ENCODE peak calls at places on chromosome 14, in ten cellular contexts. Z, E, C, J, X, F, N, S, R and B are unnamed samples.

GRCh38 chr14:101360045-101360931 is 201.0 kb upstream of the DIO3 start:
- DNase-seq in Z (no peak), R (no peak), E (no peak), C (peak), N (peak), F (no peak), X (peak), J (no peak), S (no peak), B (no peak)

GRCh38 chr14:54172562-54172961 is 215.9 kb upstream of the BMP4 start:
- DNase-seq in J (no peak), N (no peak), C (no peak), Z (no peak), S (no peak), R (no peak), E (no peak), F (no peak), X (no peak), B (no peak)

GRCh38 chr14:63759454-63759853 is 31.6 kb upstream of the SGPP1 start:
- DNase-seq in X (peak), E (no peak), F (no peak), C (no peak), Z (no peak), J (peak), S (no peak), R (no peak), N (no peak), B (no peak)

GRCh38 chr14:47154276-47154797 is 502.8 kb upstream of the RPL10L start:
- DNase-seq in F (no peak), N (no peak), Z (no peak), X (no peak), C (no peak), S (no peak), R (no peak), E (no peak), J (no peak), B (no peak)

GRCh38 chr14:50475460-50475859 is 56.9 kb downstream of the MAP4K5 start:
- DNase-seq in E (no peak), R (no peak), S (no peak), X (no peak), J (no peak), C (no peak), N (no peak), F (no peak), Z (no peak), B (no peak)

GRCh38 chr14:23049011-23049410 is 7.0 kb downstream of the PSMB11 start:
- DNase-seq in Z (no peak), S (no peak), R (no peak), E (no peak), C (no peak), F (no peak), J (no peak), N (no peak), X (no peak), B (no peak)

GRCh38 chr14:73795466-73795865 is 56.2 kb upstream of the PTGR2 start:
- DNase-seq in R (no peak), S (no peak), N (no peak), J (no peak), C (no peak), X (no peak), E (no peak), F (no peak), Z (no peak), B (no peak)

GRCh38 chr14:75881986-75882385 is 99.8 kb downstream of the TGFB3 start:
- DNase-seq in S (no peak), C (no peak), Z (no peak), X (no peak), E (no peak), F (no peak), J (no peak), R (no peak), N (no peak), B (no peak)

GRCh38 chr14:75069811-75070145 is 337 bp downstream of the ZC2HC1C start:
- DNase-seq in X (no peak), Z (no peak), C (no peak), F (no peak), E (no peak), R (no peak), J (no peak), S (no peak), N (no peak), B (no peak)

GRCh38 chr14:100585448-100586152 is 1.6 kb downstream of the BEGAIN start:
- DNase-seq in R (no peak), F (no peak), S (peak), E (no peak), C (peak), N (no peak), X (no peak), J (no peak), Z (no peak), B (no peak)

GRCh38 chr14:34252227-34252626 is 209.8 kb downstream of the SPTSSA start:
- DNase-seq in E (no peak), R (no peak), C (no peak), Z (no peak), J (no peak), X (no peak), F (no peak), N (no peak), S (no peak), B (no peak)

GRCh38 chr14:50058112-50058511 is 58.3 kb downstream of the VCPKMT start:
- DNase-seq in C (peak), E (no peak), S (no peak), J (no peak), X (no peak), N (no peak), Z (no peak), F (no peak), R (no peak), B (no peak)

GRCh38 chr14:63993992-63994391 is 141.2 kb downstream of the SYNE2 start:
- DNase-seq in J (no peak), N (no peak), R (no peak), X (peak), S (no peak), F (no peak), E (no peak), C (no peak), Z (no peak), B (no peak)

GRCh38 chr14:36820901-36821300 is 159.2 kb downstream of the PAX9 start:
- DNase-seq in S (no peak), N (no peak), X (no peak), E (no peak), J (no peak), F (no peak), Z (no peak), C (no peak), R (no peak), B (no peak)

GRCh38 chr14:88323520-88324199 is 591 bp upstream of the KCNK10 start:
- DNase-seq in C (no peak), Z (no peak), X (peak), J (peak), F (no peak), S (peak), E (no peak), R (peak), N (peak), B (no peak)

GRCh38 chr14:49995162-49995561 is 102.3 kb downstream of the ARF6 start:
- DNase-seq in X (no peak), F (no peak), E (no peak), N (no peak), R (no peak), J (no peak), Z (no peak), S (no peak), C (no peak), B (no peak)

GRCh38 chr14:104931771-104932675 is 7.3 kb downstream of the PLD4 start:
- DNase-seq in R (peak), N (no peak), X (peak), Z (no peak), C (peak), E (no peak), J (peak), S (peak), F (no peak), B (no peak)

GRCh38 chr14:88380405-88380804 is 5.1 kb upstream of the SPATA7 start:
- DNase-seq in C (no peak), Z (no peak), E (no peak), J (peak), X (peak), F (no peak), S (no peak), N (no peak), R (no peak), B (no peak)

GRCh38 chr14:35374273-35374681 is 30.3 kb downstream of the NFKBIA start:
- DNase-seq in X (peak), R (no peak), S (no peak), Z (no peak), C (no peak), E (peak), J (no peak), F (peak), N (no peak), B (peak)

GRCh38 chr14:89588840-89589296 is 171.8 kb upstream of the FOXN3 start:
- DNase-seq in X (no peak), E (no peak), Z (no peak), N (no peak), R (no peak), J (no peak), C (no peak), S (no peak), F (no peak), B (no peak)

GRCh38 chr14:84643438-84643837 is 886.5 kb upstream of the FLRT2 start:
- DNase-seq in C (no peak), F (no peak), J (no peak), R (no peak), S (no peak), E (no peak), X (no peak), Z (no peak), N (no peak), B (no peak)

GRCh38 chr14:69694730-69695663 is 71.9 kb upstream of the SRSF5 start:
- DNase-seq in X (peak), Z (no peak), J (no peak), C (peak), S (no peak), E (no peak), R (no peak), F (no peak), N (no peak), B (no peak)

GRCh38 chr14:56247495-56248087 is 129.4 kb downstream of the PELI2 start:
- DNase-seq in R (no peak), E (no peak), S (no peak), N (no peak), X (peak), C (no peak), Z (no peak), F (peak), J (no peak), B (no peak)
- TF ChIP-seq CTCF in R (no peak), E (peak), S (no peak), N (peak), X (peak), C (no peak), Z (no peak), F (peak), J (no peak), B (no peak)

DNA sequence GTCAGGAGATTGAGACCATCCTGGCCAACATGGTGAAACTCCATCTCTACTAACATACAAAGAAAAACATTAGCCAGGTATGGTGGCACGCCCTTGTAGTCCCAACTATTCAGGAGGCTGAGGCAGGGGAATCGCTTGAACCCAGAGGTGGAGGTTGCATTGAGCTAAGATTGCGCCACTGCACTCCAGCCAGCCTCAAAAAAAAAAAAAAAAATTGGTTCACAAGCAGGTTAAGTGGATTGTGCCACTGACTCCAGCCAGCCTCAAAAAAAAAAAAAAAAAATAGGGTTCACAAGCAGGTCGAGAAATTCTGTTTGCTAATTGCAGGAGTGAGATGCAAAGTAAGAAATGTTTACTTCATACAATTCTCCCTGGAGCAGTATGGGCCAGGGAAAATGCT is 6.1 kb downstream of the EDDM3B start:
- DNase-seq in X (no peak), S (no peak), N (no peak), C (no peak), Z (no peak), E (peak), F (no peak), J (no peak), R (no peak), B (no peak)
- TF ChIP-seq CTCF in X (no peak), S (no peak), N (no peak), C (no peak), Z (no peak), E (no peak), F (no peak), J (no peak), R (no peak), B (no peak)

GRCh38 chr14:59582845-59583509 is 6.4 kb upstream of the CCDC175 start:
- DNase-seq in R (no peak), S (peak), C (no peak), J (no peak), F (no peak), X (no peak), E (no peak), N (no peak), Z (no peak), B (no peak)
- TF ChIP-seq CTCF in R (no peak), S (peak), C (no peak), J (peak), F (peak), X (no peak), E (peak), N (no peak), Z (no peak), B (no peak)

GRCh38 chr14:77991128-77991772 is 178.9 kb upstream of the NRXN3 start:
- DNase-seq in R (no peak), E (no peak), Z (no peak), N (no peak), F (no peak), C (no peak), S (peak), X (no peak), J (peak), B (no peak)
- TF ChIP-seq CTCF in R (no peak), E (peak), Z (no peak), N (no peak), F (peak), C (no peak), S (no peak), X (peak), J (no peak), B (no peak)